ENCODE peak calls at places on chromosomes 7 and 10, in five cellular contexts. R is esophagus muscularis mucosa, Z is HCT116, Y is stomach, L is transverse colon. E is an unnamed sample.

GRCh38 chr7:89104748-89105685 is 309.5 kb upstream of the TEX47 start:
- DNase-seq in R (no peak), Z (no peak), Y (no peak), L (no peak), E (no peak)

GRCh38 chr10:96512524-96512991 is 1.2 kb downstream of the TLL2 start:
- DNase-seq in R (peak), Z (no peak), Y (no peak), L (peak), E (peak)

GRCh38 chr10:85124592-85124991 is 796.2 kb downstream of the CCSER2 start:
- DNase-seq in R (no peak), Z (no peak), Y (no peak), L (no peak), E (no peak)

GRCh38 chr10:78414380-78414779 is 380.7 kb downstream of the RPS24 start:
- DNase-seq in R (no peak), Z (no peak), Y (no peak), L (no peak), E (no peak)

GRCh38 chr10:88064608-88065383 is 201.4 kb downstream of the PTEN start:
- DNase-seq in R (peak), Z (no peak), Y (peak), L (peak), E (no peak)

GRCh38 chr10:92530421-92530820 is 43.5 kb downstream of the IDE start:
- DNase-seq in R (no peak), Z (no peak), Y (no peak), L (no peak), E (no peak)

GRCh38 chr10:3136763-3137611 is 35.6 kb downstream of the PITRM1 start:
- DNase-seq in R (no peak), Z (no peak), Y (no peak), L (peak), E (no peak)

GRCh38 chr7:102836206-102836938 is 76.4 kb upstream of the LRRC17 start:
- DNase-seq in R (no peak), Z (peak), Y (no peak), L (no peak), E (no peak)

GRCh38 chr10:74406006-74406405 is 255.0 kb downstream of the ADK start:
- DNase-seq in R (no peak), Z (no peak), Y (no peak), L (no peak), E (no peak)
- TF ChIP-seq POLR2A in R (no peak), Z (no peak), Y (no peak), L (no peak), E (no peak)

GRCh38 chr10:12984165-12984747 is 17.3 kb downstream of the CCDC3 start:
- DNase-seq in R (no peak), Z (peak), Y (no peak), L (no peak), E (no peak)
- TF ChIP-seq POLR2AphosphoS5 in R (no peak), Z (no peak), Y (no peak), L (no peak), E (no peak)

GRCh38 chr7:957418-958220 is 3.1 kb upstream of the ADAP1 start:
- DNase-seq in R (no peak), Z (no peak), Y (no peak), L (peak), E (no peak)
- TF ChIP-seq POLR2A in R (no peak), Z (no peak), Y (no peak), L (no peak), E (no peak)

DNA sequence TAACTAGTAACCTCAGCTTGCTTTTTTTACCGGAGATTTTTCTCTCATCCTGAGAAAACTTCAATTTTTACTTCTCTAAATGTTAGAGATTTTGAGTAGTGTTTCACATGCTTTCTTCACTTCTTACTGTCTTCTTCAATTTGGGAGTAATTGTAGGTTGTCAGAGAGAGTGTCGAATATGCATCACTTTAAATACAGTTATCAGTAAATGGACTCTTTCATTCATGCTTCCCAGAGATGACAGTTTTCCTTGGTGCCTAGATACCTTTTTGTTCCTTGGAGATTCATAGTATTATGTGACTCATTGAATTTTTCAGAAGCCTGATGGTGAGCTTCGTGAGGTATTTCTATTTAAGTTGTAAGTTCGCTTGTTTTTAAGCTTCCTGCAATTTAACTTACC is 169.7 kb downstream of the ADK start:
- DNase-seq in R (no peak), Z (no peak), Y (no peak), L (no peak), E (no peak)
- TF ChIP-seq POLR2AphosphoS5 in R (no peak), Z (no peak), Y (no peak), L (no peak), E (no peak)

DNA sequence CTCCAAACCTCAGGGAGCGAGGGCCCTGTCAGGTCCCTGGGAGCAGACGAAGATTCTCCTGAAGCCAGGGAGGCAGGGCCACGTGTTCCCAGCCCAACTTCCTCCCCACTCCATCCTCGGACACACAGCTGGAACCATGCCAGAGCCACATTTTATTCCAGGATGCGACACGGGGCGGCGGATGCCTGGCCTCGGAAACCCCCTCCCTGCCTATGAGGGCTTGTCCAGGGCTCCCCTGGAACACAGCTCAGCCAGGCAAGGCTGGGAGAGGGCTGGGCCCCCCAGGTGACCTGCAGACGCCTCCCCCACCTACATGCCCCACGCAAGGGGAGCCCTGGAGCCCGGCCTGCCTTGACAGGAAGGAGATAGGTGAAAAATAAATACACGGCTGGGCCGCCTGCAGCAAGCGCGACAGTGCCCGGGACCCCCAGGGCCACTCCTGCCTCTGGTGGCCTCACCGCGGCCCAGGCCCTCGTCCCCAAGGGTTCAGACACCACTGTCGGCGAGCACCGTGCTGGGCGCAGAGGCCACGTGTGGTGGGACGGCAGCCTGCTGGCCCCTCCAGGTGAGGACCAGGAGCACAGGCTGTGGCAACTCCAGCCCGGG is 21.5 kb downstream of the GET4 start:
- DNase-seq in R (no peak), Z (no peak), Y (no peak), L (no peak), E (no peak)
- TF ChIP-seq POLR2A in R (no peak), Z (no peak), Y (no peak), L (no peak), E (no peak)

E was measured in GM12891.